ENCODE peak calls at places on chromosomes 1 and 21, in four cellular contexts. One of them, this sample, is unnamed.

GRCh38 chr1:53069663-53070327 is 7.8 kb downstream of the PODN start:
- DNase-seq in naive thymus-derived CD4-positive, alpha-beta T cell: no peak
- DNase-seq in tibial nerve: peak; percentile 11
- DNase-seq in osteoblast: peak; percentile 76
- DNase-seq in this sample: no peak

GRCh38 chr1:46687095-46687659 is 15.5 kb downstream of the TEX38 start:
- DNase-seq in naive thymus-derived CD4-positive, alpha-beta T cell: no peak
- DNase-seq in tibial nerve: peak; percentile 35
- DNase-seq in osteoblast: no peak
- DNase-seq in this sample: no peak

GRCh38 chr1:242427519-242427918 is 97.0 kb downstream of the PLD5 start:
- DNase-seq in naive thymus-derived CD4-positive, alpha-beta T cell: no peak
- DNase-seq in tibial nerve: no peak
- DNase-seq in osteoblast: no peak
- DNase-seq in this sample: no peak

GRCh38 chr21:29300547-29301138 is 1.9 kb downstream of the BACH1 start:
- DNase-seq in naive thymus-derived CD4-positive, alpha-beta T cell: no peak
- DNase-seq in tibial nerve: no peak
- DNase-seq in osteoblast: peak; percentile 35
- DNase-seq in this sample: no peak

GRCh38 chr1:98325646-98326441 is 335.7 kb upstream of the SNX7 start:
- DNase-seq in naive thymus-derived CD4-positive, alpha-beta T cell: no peak
- DNase-seq in tibial nerve: peak; percentile 58
- DNase-seq in osteoblast: no peak
- DNase-seq in this sample: no peak

GRCh38 chr1:20439282-20439681 is 46.7 kb downstream of the CAMK2N1 start:
- DNase-seq in naive thymus-derived CD4-positive, alpha-beta T cell: no peak
- DNase-seq in tibial nerve: no peak
- DNase-seq in osteoblast: peak; percentile 59
- DNase-seq in this sample: no peak

GRCh38 chr1:204909109-204909508 is 38.4 kb downstream of the NFASC start:
- DNase-seq in naive thymus-derived CD4-positive, alpha-beta T cell: no peak
- DNase-seq in tibial nerve: no peak
- DNase-seq in osteoblast: peak; percentile 35
- DNase-seq in this sample: no peak

GRCh38 chr1:210821615-210822014 is 312.3 kb downstream of the KCNH1 start:
- DNase-seq in naive thymus-derived CD4-positive, alpha-beta T cell: no peak
- DNase-seq in tibial nerve: no peak
- DNase-seq in osteoblast: no peak
- DNase-seq in this sample: no peak

GRCh38 chr1:62180649-62181048 is 14.0 kb upstream of the L1TD1 start:
- DNase-seq in naive thymus-derived CD4-positive, alpha-beta T cell: no peak
- DNase-seq in tibial nerve: no peak
- DNase-seq in osteoblast: no peak
- DNase-seq in this sample: no peak

GRCh38 chr1:178341218-178341956 is 155.4 kb downstream of the CLEC20A start:
- DNase-seq in naive thymus-derived CD4-positive, alpha-beta T cell: no peak
- DNase-seq in tibial nerve: no peak
- DNase-seq in osteoblast: peak; percentile 86
- DNase-seq in this sample: no peak
- H3K4me3 ChIP-seq in naive thymus-derived CD4-positive, alpha-beta T cell: no peak overlapping the region
- H3K4me3 ChIP-seq in tibial nerve: peak overlapping the region; percentile 5
- H3K4me3 ChIP-seq in osteoblast: peak overlapping the region; percentile 66
- H3K4me3 ChIP-seq in this sample: no peak overlapping the region

GRCh38 chr1:6384962-6385672 is 8.4 kb downstream of the ACOT7 start:
- DNase-seq in naive thymus-derived CD4-positive, alpha-beta T cell: no peak
- DNase-seq in tibial nerve: no peak
- DNase-seq in osteoblast: peak; percentile 87
- DNase-seq in this sample: no peak
- H3K4me3 ChIP-seq in naive thymus-derived CD4-positive, alpha-beta T cell: no peak overlapping the region
- H3K4me3 ChIP-seq in tibial nerve: no peak overlapping the region
- H3K4me3 ChIP-seq in osteoblast: peak overlapping the region; percentile 66
- H3K4me3 ChIP-seq in this sample: no peak overlapping the region

DNA sequence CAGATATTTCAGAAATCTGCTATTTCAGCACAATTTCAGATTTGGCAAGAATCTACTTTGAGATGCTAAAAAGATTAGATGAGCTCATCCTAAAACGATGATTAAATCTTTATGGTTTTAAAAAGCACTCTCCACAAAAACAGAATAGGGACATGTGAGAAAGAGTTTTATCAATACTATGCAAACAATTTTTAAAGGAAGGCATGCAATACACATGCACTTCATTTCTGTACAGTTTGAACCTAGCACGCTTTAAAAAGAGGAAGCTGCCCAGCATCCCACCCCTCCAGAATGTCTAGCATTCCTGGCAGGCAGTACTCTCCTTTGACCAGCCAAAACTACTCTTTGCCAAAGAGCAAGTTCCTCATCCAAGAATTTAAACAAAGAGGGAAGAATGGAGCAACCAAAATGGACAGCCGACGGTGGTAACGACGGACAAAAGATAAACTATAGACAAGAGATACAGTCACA is 1.3 kb downstream of the ARHGAP29 start:
- DNase-seq in naive thymus-derived CD4-positive, alpha-beta T cell: no peak
- DNase-seq in tibial nerve: no peak
- DNase-seq in osteoblast: peak; percentile 90
- DNase-seq in this sample: no peak
- H3K4me3 ChIP-seq in naive thymus-derived CD4-positive, alpha-beta T cell: no peak overlapping the region
- H3K4me3 ChIP-seq in tibial nerve: peak overlapping the region; percentile 78
- H3K4me3 ChIP-seq in osteoblast: peak overlapping the region; percentile 95
- H3K4me3 ChIP-seq in this sample: no peak overlapping the region

GRCh38 chr1:155242805-155243358 is 12.4 kb downstream of the ENTREP3 start:
- DNase-seq in naive thymus-derived CD4-positive, alpha-beta T cell: no peak
- DNase-seq in tibial nerve: no peak
- DNase-seq in osteoblast: no peak
- DNase-seq in this sample: no peak
- H3K4me3 ChIP-seq in naive thymus-derived CD4-positive, alpha-beta T cell: no peak overlapping the region
- H3K4me3 ChIP-seq in tibial nerve: no peak overlapping the region
- H3K4me3 ChIP-seq in osteoblast: peak overlapping the region; percentile 75
- H3K4me3 ChIP-seq in this sample: no peak overlapping the region

DNA sequence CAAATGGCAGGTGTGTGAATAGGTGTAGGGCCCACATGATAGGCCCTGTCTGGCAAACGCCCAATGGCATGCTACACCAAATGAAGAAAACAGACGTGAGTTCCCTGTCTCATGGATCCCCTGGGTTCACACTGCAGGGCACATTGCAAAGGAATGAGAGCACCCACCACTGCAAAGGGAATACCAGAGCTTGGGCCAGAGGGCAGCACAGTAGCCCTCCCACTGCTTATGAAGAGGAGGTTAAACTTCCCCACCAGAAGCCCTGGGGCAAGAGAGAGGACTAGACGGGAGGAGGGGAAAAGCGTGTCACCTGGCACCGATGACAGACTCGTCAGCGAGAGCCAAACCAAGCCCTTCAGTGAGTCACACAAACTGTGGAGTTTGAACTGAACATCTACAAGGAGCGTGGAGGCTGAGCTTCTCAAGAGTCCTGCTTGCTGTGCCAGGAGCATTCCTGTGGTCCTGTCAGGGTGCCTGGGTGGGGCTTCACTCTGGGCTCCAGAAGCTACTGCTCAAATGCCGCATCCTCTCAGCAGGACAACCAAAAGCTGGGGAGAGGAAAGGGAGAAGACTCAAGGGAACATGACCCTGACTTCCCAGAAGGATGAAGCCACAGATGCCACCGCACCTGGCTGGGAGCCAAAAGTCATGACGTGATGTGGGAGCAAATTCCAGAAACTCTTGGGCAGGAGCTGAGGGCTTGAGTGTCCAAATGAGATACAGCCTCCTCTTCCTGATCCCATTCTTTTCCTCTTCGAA is 61.1 kb downstream of the TOMM20 start:
- DNase-seq in naive thymus-derived CD4-positive, alpha-beta T cell: no peak
- DNase-seq in tibial nerve: peak; percentile 52
- DNase-seq in osteoblast: peak; percentile 95
- DNase-seq in this sample: no peak
- H3K4me3 ChIP-seq in naive thymus-derived CD4-positive, alpha-beta T cell: no peak overlapping the region
- H3K4me3 ChIP-seq in tibial nerve: no peak overlapping the region
- H3K4me3 ChIP-seq in osteoblast: peak overlapping the region; percentile 7
- H3K4me3 ChIP-seq in this sample: no peak overlapping the region

GRCh38 chr1:27099154-27099903 is 55.6 kb downstream of the SLC9A1 start:
- DNase-seq in naive thymus-derived CD4-positive, alpha-beta T cell: no peak
- DNase-seq in tibial nerve: peak; percentile 42
- DNase-seq in osteoblast: peak; percentile 96
- DNase-seq in this sample: no peak
- H3K4me3 ChIP-seq in naive thymus-derived CD4-positive, alpha-beta T cell: no peak overlapping the region
- H3K4me3 ChIP-seq in tibial nerve: no peak overlapping the region
- H3K4me3 ChIP-seq in osteoblast: peak overlapping the region; percentile 36
- H3K4me3 ChIP-seq in this sample: no peak overlapping the region

GRCh38 chr1:202010042-202011015 is at the start of gene ELF3:
- DNase-seq in naive thymus-derived CD4-positive, alpha-beta T cell: no peak
- DNase-seq in tibial nerve: no peak
- DNase-seq in osteoblast: no peak
- DNase-seq in this sample: no peak
- H3K4me3 ChIP-seq in naive thymus-derived CD4-positive, alpha-beta T cell: no peak within 1 kb of the TSS
- H3K4me3 ChIP-seq in tibial nerve: no peak within 1 kb of the TSS
- H3K4me3 ChIP-seq in osteoblast: no peak within 1 kb of the TSS
- H3K4me3 ChIP-seq in this sample: no peak within 1 kb of the TSS

GRCh38 chr1:94755675-94756074 is 64.5 kb upstream of the SLC44A3 start:
- DNase-seq in naive thymus-derived CD4-positive, alpha-beta T cell: no peak
- DNase-seq in tibial nerve: no peak
- DNase-seq in osteoblast: no peak
- DNase-seq in this sample: no peak
- H3K4me3 ChIP-seq in naive thymus-derived CD4-positive, alpha-beta T cell: no peak overlapping the region
- H3K4me3 ChIP-seq in tibial nerve: no peak overlapping the region
- H3K4me3 ChIP-seq in osteoblast: no peak overlapping the region
- H3K4me3 ChIP-seq in this sample: no peak overlapping the region

GRCh38 chr1:67558449-67559193 is 126.4 kb upstream of the GADD45A start:
- DNase-seq in naive thymus-derived CD4-positive, alpha-beta T cell: no peak
- DNase-seq in tibial nerve: no peak
- DNase-seq in osteoblast: peak; percentile 83
- DNase-seq in this sample: no peak
- H3K4me3 ChIP-seq in naive thymus-derived CD4-positive, alpha-beta T cell: no peak overlapping the region
- H3K4me3 ChIP-seq in tibial nerve: no peak overlapping the region
- H3K4me3 ChIP-seq in osteoblast: peak overlapping the region; percentile 62
- H3K4me3 ChIP-seq in this sample: no peak overlapping the region

DNA sequence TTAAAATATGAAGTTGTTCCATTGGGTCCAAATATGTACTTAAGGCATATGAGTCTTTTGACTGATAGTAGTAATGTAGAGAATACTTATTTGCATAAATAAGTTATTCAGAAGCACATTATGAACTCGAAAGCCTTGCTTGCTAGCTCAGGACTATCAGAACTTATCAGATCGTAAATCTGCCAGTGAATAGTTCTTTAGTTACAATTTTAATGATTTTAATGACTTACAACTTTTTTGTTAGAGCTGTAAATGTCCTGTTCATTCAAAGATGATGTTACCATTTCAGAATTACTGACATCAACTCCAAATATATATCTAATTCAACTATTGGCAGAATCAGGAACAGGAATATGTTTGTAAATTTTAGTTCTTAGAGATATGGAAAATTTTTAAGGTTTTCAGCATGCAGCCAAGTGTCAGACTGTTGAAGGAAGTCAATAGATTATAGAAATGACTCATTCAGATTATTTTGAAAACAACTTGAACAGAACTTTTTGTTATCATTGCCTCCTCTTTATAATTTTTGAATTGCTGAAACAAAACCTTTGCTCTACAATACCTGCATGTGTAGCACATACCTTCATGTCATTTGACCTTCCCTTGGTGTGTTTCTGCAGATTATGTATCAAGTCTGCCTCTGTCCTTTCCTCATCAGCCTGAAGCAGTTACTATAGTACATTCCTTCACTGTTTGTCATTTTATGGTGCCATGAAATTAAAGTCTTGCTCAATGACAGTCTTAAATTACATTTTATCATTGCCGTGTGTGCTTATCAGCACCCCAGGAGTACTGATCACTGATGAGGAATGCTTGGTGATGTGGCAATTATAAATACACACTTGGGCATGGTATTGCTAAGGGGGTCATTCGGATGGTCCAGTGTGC is 44.9 kb downstream of the LRRC8D start:
- DNase-seq in naive thymus-derived CD4-positive, alpha-beta T cell: no peak
- DNase-seq in tibial nerve: no peak
- DNase-seq in osteoblast: peak; percentile 34
- DNase-seq in this sample: no peak
- H3K4me3 ChIP-seq in naive thymus-derived CD4-positive, alpha-beta T cell: no peak overlapping the region
- H3K4me3 ChIP-seq in tibial nerve: no peak overlapping the region
- H3K4me3 ChIP-seq in osteoblast: no peak overlapping the region
- H3K4me3 ChIP-seq in this sample: no peak overlapping the region